ENCODE peak calls at places on chromosomes 7 and 10, in eight cellular contexts. W is NCI-H1092 treated with DMSO at 0.1 percent for 48 hours; I is stimulated activated CD4-positive, alpha-beta T cell treated with anti-CD3 and anti-CD28 coated beads, Interleukin-15, amount 100 ng/mL, for 24 hours; J is T-helper 9 cell; O is hypothalamus; Z is LoVo; E is T-helper 2 cell; V is HAP-1. D is an unnamed sample.
A peak's percentile ranks its signal among the peaks of the same experiment; 100 is the strongest.

GRCh38 chr7:152762056-152762455 is 2.5 kb downstream of the ACTR3B start:
- DNase-seq in W (no peak), I (no peak), J (no peak), O (no peak), Z (no peak), E (no peak), V (no peak), D (no peak)

GRCh38 chr10:34933676-34934075 is 118.6 kb upstream of the PARD3 start:
- DNase-seq in W (no peak), I (no peak), J (no peak), O (no peak), Z (no peak), E (no peak), V (no peak), D (no peak)

GRCh38 chr7:4683884-4684565 is 1.9 kb downstream of the FOXK1 start:
- DNase-seq in W (no peak), I (peak; percentile 48), J (peak; percentile 21), O (peak; percentile 24), Z (peak; percentile 61), E (peak; percentile 15), V (no peak), D (peak; percentile 62)

GRCh38 chr7:27636326-27637006 is 26.2 kb downstream of the HIBADH start:
- DNase-seq in W (peak; percentile 38), I (no peak), J (no peak), O (no peak), Z (no peak), E (no peak), V (peak; percentile 65), D (no peak)

GRCh38 chr10:108696792-108697477 is 1226.4 kb downstream of the XPNPEP1 start:
- DNase-seq in W (no peak), I (no peak), J (no peak), O (no peak), Z (no peak), E (no peak), V (no peak), D (no peak)

GRCh38 chr7:45575501-45576248 is 1.5 kb downstream of the ADCY1 start:
- DNase-seq in W (peak; percentile 36), I (no peak), J (no peak), O (no peak), Z (no peak), E (no peak), V (no peak), D (no peak)

GRCh38 chr10:49738616-49739360 is 23.3 kb downstream of the OGDHL start:
- DNase-seq in W (no peak), I (no peak), J (no peak), O (no peak), Z (no peak), E (no peak), V (no peak), D (no peak)

GRCh38 chr7:45143616-45144015 is 14.0 kb upstream of the RAMP3 start:
- DNase-seq in W (no peak), I (no peak), J (no peak), O (no peak), Z (no peak), E (no peak), V (no peak), D (no peak)

GRCh38 chr10:85280014-85280413 is 951.6 kb downstream of the CCSER2 start:
- DNase-seq in W (no peak), I (no peak), J (no peak), O (no peak), Z (peak; percentile 7), E (no peak), V (no peak), D (no peak)

GRCh38 chr10:13219685-13220670 is 14.2 kb downstream of the UCMA start:
- DNase-seq in W (no peak), I (peak; percentile 5), J (no peak), O (no peak), Z (peak; percentile 25), E (no peak), V (peak; percentile 6), D (no peak)

GRCh38 chr7:66363655-66364054 is 158.5 kb downstream of the TPST1 start:
- DNase-seq in W (no peak), I (no peak), J (no peak), O (no peak), Z (no peak), E (no peak), V (no peak), D (no peak)

GRCh38 chr10:51718804-51719291 is 19.5 kb upstream of the CSTF2T start:
- DNase-seq in W (no peak), I (no peak), J (no peak), O (no peak), Z (peak; percentile 55), E (no peak), V (no peak), D (no peak)

GRCh38 chr10:69961864-69962745 is 90.5 kb upstream of the MACROH2A2 start:
- DNase-seq in W (no peak), I (no peak), J (no peak), O (no peak), Z (no peak), E (no peak), V (no peak), D (no peak)

GRCh38 chr10:81036257-81036656 is 498.6 kb downstream of the SH2D4B start:
- DNase-seq in W (no peak), I (no peak), J (no peak), O (no peak), Z (no peak), E (no peak), V (no peak), D (no peak)

GRCh38 chr7:128831994-128832879 is 2.0 kb downstream of the FLNC start:
- DNase-seq in W (peak; percentile 39), I (no peak), J (no peak), O (peak; percentile 24), Z (no peak), E (no peak), V (no peak), D (no peak)

GRCh38 chr10:80513106-80513505 is 24.6 kb upstream of the SH2D4B start:
- DNase-seq in W (no peak), I (no peak), J (no peak), O (no peak), Z (no peak), E (no peak), V (no peak), D (no peak)

GRCh38 chr10:76615049-76615448 is 1022.6 kb downstream of the KCNMA1 start:
- DNase-seq in W (no peak), I (no peak), J (no peak), O (no peak), Z (no peak), E (no peak), V (no peak), D (no peak)

GRCh38 chr7:150515752-150516151 is 1.1 kb downstream of the GIMAP7 start:
- DNase-seq in W (no peak), I (no peak), J (no peak), O (no peak), Z (no peak), E (no peak), V (no peak), D (no peak)

GRCh38 chr10:78408011-78408410 is 374.3 kb downstream of the RPS24 start:
- DNase-seq in W (no peak), I (no peak), J (no peak), O (no peak), Z (no peak), E (no peak), V (no peak), D (no peak)

GRCh38 chr10:5515948-5516761 is 8.6 kb upstream of the CALML3 start:
- DNase-seq in W (no peak), I (no peak), J (no peak), O (no peak), Z (no peak), E (no peak), V (no peak), D (no peak)

GRCh38 chr10:44243851-44244502 is 140.9 kb downstream of the CXCL12 start:
- DNase-seq in W (no peak), I (no peak), J (no peak), O (no peak), Z (no peak), E (no peak), V (no peak), D (no peak)

GRCh38 chr7:155422599-155423336 is 35.2 kb upstream of the EN2 start:
- DNase-seq in W (no peak), I (no peak), J (no peak), O (no peak), Z (no peak), E (no peak), V (no peak), D (no peak)

GRCh38 chr10:57716884-57717283 is 550.8 kb downstream of the IPMK start:
- DNase-seq in W (no peak), I (no peak), J (no peak), O (no peak), Z (peak; percentile 15), E (no peak), V (peak; percentile 72), D (no peak)

GRCh38 chr10:17201165-17202013 is at the start of gene TRDMT1:
- DNase-seq in W (peak; percentile 88), I (peak; percentile 89), J (peak; percentile 68), O (peak; percentile 87), Z (peak; percentile 87), E (peak; percentile 65), V (peak; percentile 82), D (peak; percentile 70)

GRCh38 chr10:70253878-70254765 is 20.9 kb upstream of the PPA1 start:
- DNase-seq in W (no peak), I (no peak), J (no peak), O (no peak), Z (no peak), E (no peak), V (no peak), D (no peak)

GRCh38 chr10:101063548-101064414 is 2.0 kb downstream of the KAZALD1 start:
- DNase-seq in W (no peak), I (no peak), J (no peak), O (no peak), Z (no peak), E (no peak), V (peak; percentile 51), D (no peak)

GRCh38 chr7:34821965-34822558 is 164.0 kb downstream of the NPSR1 start:
- DNase-seq in W (no peak), I (no peak), J (no peak), O (no peak), Z (no peak), E (no peak), V (no peak), D (no peak)

GRCh38 chr7:4144171-4144701 is 537.9 kb upstream of the FOXK1 start:
- DNase-seq in W (no peak), I (no peak), J (no peak), O (no peak), Z (no peak), E (no peak), V (no peak), D (no peak)

GRCh38 chr10:64658528-64658927 is 1137.3 kb downstream of the REEP3 start:
- DNase-seq in W (no peak), I (no peak), J (no peak), O (no peak), Z (no peak), E (no peak), V (no peak), D (no peak)

GRCh38 chr10:47121336-47121735 is 178.7 kb upstream of the GDF10 start:
- DNase-seq in W (no peak), I (no peak), J (no peak), O (no peak), Z (no peak), E (no peak), V (no peak), D (no peak)

GRCh38 chr7:31251441-31251840 is 89.1 kb downstream of the NEUROD6 start:
- DNase-seq in W (no peak), I (no peak), J (no peak), O (no peak), Z (no peak), E (no peak), V (no peak), D (no peak)

GRCh38 chr7:2299131-2299829 is 15.0 kb downstream of the SNX8 start:
- DNase-seq in W (no peak), I (peak; percentile 62), J (no peak), O (no peak), Z (no peak), E (no peak), V (no peak), D (no peak)

GRCh38 chr10:48744587-48744986 is 59.9 kb downstream of the WDFY4 start:
- DNase-seq in W (no peak), I (no peak), J (no peak), O (no peak), Z (no peak), E (no peak), V (no peak), D (no peak)

D was measured in CD8-positive, alpha-beta memory T cell.